ENCODE peak calls at places on chromosomes 1 and 21, in five cellular contexts. A is H1, I is HCT116, S is spleen, K is prostate gland. X is an unnamed sample.

GRCh38 chr1:41122851-41123518 is 101.5 kb upstream of the SLFNL1 start:
- DNase-seq in A (no peak), I (peak; percentile 61), S (no peak), K (peak; percentile 21), X (no peak)

GRCh38 chr21:39867198-39867650 is at the start of gene PCP4:
- DNase-seq in A (peak; percentile 93), I (peak; percentile 27), S (no peak), K (peak; percentile 58), X (peak; percentile 53)

GRCh38 chr1:225744745-225745144 is 32.9 kb upstream of the SRP9 start:
- DNase-seq in A (no peak), I (no peak), S (no peak), K (no peak), X (no peak)

GRCh38 chr1:52140633-52141512 is 1.0 kb upstream of the ZFYVE9 start:
- DNase-seq in A (no peak), I (no peak), S (no peak), K (no peak), X (no peak)

GRCh38 chr21:43609501-43610340 is 49.6 kb downstream of the HSF2BP start:
- DNase-seq in A (no peak), I (no peak), S (no peak), K (peak; percentile 87), X (peak; percentile 80)

GRCh38 chr1:221418346-221418745 is 323.5 kb downstream of the DUSP10 start:
- DNase-seq in A (no peak), I (no peak), S (no peak), K (no peak), X (no peak)

GRCh38 chr1:55012661-55013060 is 13.9 kb downstream of the BSND start:
- DNase-seq in A (no peak), I (no peak), S (no peak), K (no peak), X (no peak)

GRCh38 chr21:34183331-34183928 is 110.1 kb downstream of the MRPS6 start:
- DNase-seq in A (no peak), I (no peak), S (no peak), K (no peak), X (no peak)

GRCh38 chr1:15693371-15693770 is 9.3 kb downstream of the PLEKHM2 start:
- DNase-seq in A (no peak), I (no peak), S (no peak), K (no peak), X (no peak)

GRCh38 chr21:22421416-22422190 is 1423.4 kb downstream of the NCAM2 start:
- DNase-seq in A (no peak), I (no peak), S (no peak), K (no peak), X (no peak)

GRCh38 chr21:35254006-35254751 is 205.1 kb upstream of the RUNX1 start:
- DNase-seq in A (no peak), I (no peak), S (no peak), K (peak; percentile 73), X (no peak)

GRCh38 chr1:81832573-81832972 is 31.8 kb downstream of the ADGRL2 start:
- DNase-seq in A (no peak), I (no peak), S (no peak), K (no peak), X (no peak)

GRCh38 chr1:236645016-236645680 is 40.8 kb upstream of the HEATR1 start:
- DNase-seq in A (no peak), I (no peak), S (no peak), K (no peak), X (no peak)

GRCh38 chr1:36359383-36359782 is 26.3 kb downstream of the STK40 start:
- DNase-seq in A (no peak), I (no peak), S (no peak), K (no peak), X (no peak)

GRCh38 chr1:33130297-33130696 is 49.3 kb downstream of the AZIN2 start:
- DNase-seq in A (no peak), I (no peak), S (no peak), K (no peak), X (no peak)

GRCh38 chr1:18965206-18966173 is 9.0 kb upstream of the IFFO2 start:
- DNase-seq in A (no peak), I (no peak), S (peak; percentile 24), K (no peak), X (no peak)

GRCh38 chr21:26388731-26389231 is 184.3 kb downstream of the CYYR1 start:
- DNase-seq in A (no peak), I (no peak), S (no peak), K (no peak), X (peak; percentile 37)

GRCh38 chr1:87805661-87806376 is 477.1 kb downstream of the LMO4 start:
- DNase-seq in A (no peak), I (peak; percentile 28), S (no peak), K (no peak), X (no peak)

GRCh38 chr1:233172201-233172600 is 123.3 kb downstream of the PCNX2 start:
- DNase-seq in A (no peak), I (peak; percentile 31), S (no peak), K (peak; percentile 4), X (no peak)

GRCh38 chr1:2311184-2312032 is 79.9 kb downstream of the MORN1 start:
- DNase-seq in A (peak; percentile 83), I (peak; percentile 31), S (peak; percentile 89), K (peak; percentile 53), X (no peak)

GRCh38 chr1:227952374-227953021 is 4.8 kb upstream of the WNT9A start:
- DNase-seq in A (peak; percentile 23), I (no peak), S (peak; percentile 64), K (no peak), X (no peak)

GRCh38 chr1:49323925-49324540 is 547.3 kb upstream of the BEND5 start:
- DNase-seq in A (no peak), I (no peak), S (no peak), K (no peak), X (no peak)

GRCh38 chr1:217135569-217135915 is 412.3 kb upstream of the ESRRG start:
- DNase-seq in A (peak; percentile 74), I (no peak), S (no peak), K (no peak), X (no peak)

GRCh38 chr21:41803316-41803715 is 36.5 kb upstream of the RIPK4 start:
- DNase-seq in A (no peak), I (no peak), S (no peak), K (no peak), X (no peak)

DNA sequence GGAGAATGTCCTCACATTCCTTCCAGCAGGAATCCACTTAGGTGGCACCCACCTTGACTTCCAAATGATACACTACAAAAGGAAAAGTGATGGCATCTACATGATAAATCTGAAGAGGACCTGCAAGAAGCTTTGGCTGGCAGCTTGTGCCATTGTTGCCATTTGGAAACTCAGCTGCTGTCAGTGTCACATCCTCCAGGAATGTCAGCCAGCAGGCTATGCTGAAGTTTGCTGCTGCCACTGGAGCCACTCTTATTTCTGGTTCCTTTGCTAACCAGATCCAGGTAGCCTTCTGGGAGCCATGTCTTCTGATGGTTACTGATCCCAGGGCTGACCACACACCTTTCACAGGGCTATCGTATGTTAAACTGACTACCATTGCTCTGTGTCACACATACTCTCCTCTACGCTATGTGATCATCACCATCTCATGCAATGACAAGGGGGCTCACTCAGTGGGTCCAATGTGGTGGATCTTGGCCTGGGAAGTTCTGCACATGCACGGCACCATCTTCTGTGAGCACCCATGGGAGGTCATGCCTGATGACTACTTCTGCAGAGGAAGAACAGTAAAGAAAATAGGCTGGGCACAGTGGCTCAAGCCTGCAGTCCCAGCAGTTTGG is 60.1 kb upstream of the FOXD3 start:
- DNase-seq in A (no peak), I (no peak), S (no peak), K (no peak), X (no peak)
- H3K27ac ChIP-seq in A (no peak overlapping the region), I (no peak overlapping the region), S (no peak overlapping the region), K (no peak overlapping the region), X (no peak overlapping the region)

GRCh38 chr1:7770939-7771672 is at the start of gene VAMP3:
- DNase-seq in A (peak; percentile 97), I (peak; percentile 44), S (peak; percentile 95), K (peak; percentile 85), X (peak; percentile 91)
- TF ChIP-seq POLR2A in A (no peak), I (no peak), S (peak; percentile 38), K (peak; percentile 75), X (no peak)

DNA sequence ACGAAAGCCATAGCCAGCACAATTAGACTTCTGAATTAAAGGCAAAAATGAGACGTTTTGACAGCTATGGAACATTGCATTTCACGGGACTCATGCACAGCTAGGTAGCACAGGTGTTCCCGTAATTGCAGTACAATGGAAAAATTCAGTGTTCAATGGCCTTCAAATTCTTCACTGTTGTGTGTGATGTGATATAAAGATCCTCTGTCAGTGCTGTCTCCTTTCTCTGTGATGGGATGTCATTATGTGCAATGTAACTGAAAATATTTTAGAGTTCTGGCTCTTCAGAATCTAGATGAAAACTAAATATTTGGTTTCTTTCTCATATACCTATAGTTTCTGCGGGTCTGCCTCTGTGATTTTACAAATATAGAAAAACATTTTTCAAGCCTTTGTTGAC is 1599.7 kb downstream of the MRPL39 start:
- DNase-seq in A (no peak), I (no peak), S (no peak), K (no peak), X (no peak)
- TF ChIP-seq POLR2AphosphoS5 in A (no peak), I (no peak), S (no peak), K (no peak), X (no peak)

DNA sequence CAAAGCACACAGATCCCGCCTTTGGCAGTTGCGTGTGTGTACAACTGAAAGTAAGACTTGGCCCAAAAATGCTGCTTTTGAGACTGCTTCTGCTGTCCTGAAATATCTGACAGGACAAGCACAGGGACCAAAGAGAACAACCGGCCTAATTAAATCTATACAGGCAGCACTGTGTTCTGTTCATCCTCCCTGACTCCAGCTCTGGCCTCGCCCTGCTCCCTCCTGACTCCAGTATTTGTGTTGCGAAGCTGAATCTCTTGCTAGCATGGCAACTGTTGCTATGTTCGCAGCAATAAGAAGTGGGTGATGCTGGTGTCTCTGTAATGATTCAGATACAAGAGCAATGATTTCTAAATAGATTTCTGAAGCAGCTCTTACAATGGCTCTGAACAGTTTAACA is 7.3 kb downstream of the LRRC53 start:
- DNase-seq in A (no peak), I (no peak), S (no peak), K (no peak), X (no peak)
- H3K27ac ChIP-seq in A (no peak overlapping the region), I (no peak overlapping the region), S (no peak overlapping the region), K (no peak overlapping the region), X (no peak overlapping the region)

GRCh38 chr1:43668956-43669355 is 19.0 kb downstream of the KDM4A start:
- DNase-seq in A (no peak), I (no peak), S (no peak), K (no peak), X (no peak)

GRCh38 chr1:43659785-43660184 is 9.8 kb downstream of the KDM4A start:
- DNase-seq in A (peak; percentile 57), I (no peak), S (no peak), K (no peak), X (no peak)

GRCh38 chr1:43666608-43667007 is 16.7 kb downstream of the KDM4A start:
- DNase-seq in A (no peak), I (no peak), S (no peak), K (peak; percentile 49), X (no peak)

GRCh38 chr1:43660355-43660754 is 10.4 kb downstream of the KDM4A start:
- DNase-seq in A (peak; percentile 54), I (no peak), S (no peak), K (no peak), X (no peak)

DNA sequence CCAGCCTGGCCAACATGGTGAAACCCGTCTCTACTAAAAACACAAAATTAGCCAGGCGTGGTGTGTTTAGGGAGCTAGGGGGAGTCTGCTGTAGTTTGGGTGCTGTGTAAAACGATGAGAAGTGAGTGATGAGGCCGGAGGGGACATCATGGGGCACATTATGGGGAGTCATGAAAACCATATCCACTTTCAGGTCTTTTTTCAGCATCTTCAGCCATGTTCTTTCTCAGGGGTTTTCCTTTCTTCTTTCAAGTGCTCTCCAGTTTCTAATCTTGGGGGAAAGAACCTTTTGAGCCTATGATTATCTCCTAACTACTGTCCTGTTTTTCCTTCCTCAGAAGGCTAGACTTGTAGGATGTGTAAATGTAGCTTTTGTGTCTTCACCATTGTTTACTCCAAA is 14.4 kb downstream of the KDM4A start:
- DNase-seq in A (no peak), I (no peak), S (no peak), K (no peak), X (no peak)
- TF ChIP-seq POLR2A in A (no peak), I (no peak), S (no peak), K (no peak), X (no peak)

X was measured in breast epithelium.